ENCODE peak calls at places on chromosomes 12 and 14, in nine cellular contexts. V is stimulated activated naive CD4-positive, alpha-beta T cell; G is omental fat pad; C is neural crest cell; Q is GM04504; O is AG04450; L is NCI-H187; K is astrocyte of the cerebellum; Z is stimulated activated CD4-positive, alpha-beta T cell treated with anti-CD3 and anti-CD28 coated beads, TNF-alpha, amount 100 ng/mL, for 48 hours. H is an unnamed sample.

GRCh38 chr12:57368349-57369095 is 62.3 kb downstream of the R3HDM2 start:
- DNase-seq in V (no peak), C (no peak), K (no peak), Q (no peak), G (no peak), O (no peak), L (no peak), Z (no peak), H (no peak)

GRCh38 chr12:54588110-54588831 is at the start of gene PPP1R1A:
- DNase-seq in Z (no peak), K (no peak), G (no peak), C (no peak), O (no peak), Q (no peak), V (no peak), L (no peak), H (peak)

GRCh38 chr14:20413785-20414117 is 450 bp upstream of the TEP1 start:
- DNase-seq in Z (no peak), K (no peak), L (peak), Q (no peak), V (peak), O (no peak), C (no peak), G (no peak), H (no peak)

GRCh38 chr12:52310622-52311281 is 10.4 kb downstream of the KRT83 start:
- DNase-seq in O (no peak), V (no peak), L (no peak), C (no peak), K (no peak), Q (no peak), Z (no peak), G (no peak), H (no peak)

GRCh38 chr14:71488703-71489141 is 443.5 kb upstream of the RGS6 start:
- DNase-seq in K (peak), O (peak), C (no peak), V (no peak), G (no peak), Q (no peak), L (no peak), Z (no peak), H (no peak)

GRCh38 chr12:21502164-21502496 is 541 bp downstream of the GOLT1B start:
- DNase-seq in K (no peak), L (no peak), V (peak), Z (peak), G (peak), O (no peak), Q (peak), C (no peak), H (no peak)

GRCh38 chr14:26963696-26964095 is 365.9 kb upstream of the NOVA1 start:
- DNase-seq in K (no peak), L (no peak), G (no peak), C (no peak), V (no peak), O (no peak), Z (no peak), Q (no peak), H (peak)

GRCh38 chr12:4899361-4899760 is 10.3 kb upstream of the KCNA1 start:
- DNase-seq in Z (no peak), Q (no peak), L (no peak), G (no peak), O (no peak), K (no peak), V (no peak), C (no peak), H (no peak)

GRCh38 chr12:23084236-23084995 is 459.4 kb downstream of the ETNK1 start:
- DNase-seq in C (no peak), Q (peak), L (no peak), K (peak), V (no peak), G (no peak), Z (no peak), O (peak), H (no peak)

GRCh38 chr12:67354966-67355365 is 85.8 kb downstream of the CAND1 start:
- DNase-seq in K (no peak), Q (no peak), C (no peak), Z (no peak), L (no peak), V (no peak), G (no peak), O (no peak), H (no peak)

GRCh38 chr14:74302160-74302628 is 540 bp downstream of the ABCD4 start:
- DNase-seq in Q (peak), O (no peak), L (peak), C (no peak), G (no peak), K (peak), V (peak), Z (no peak), H (peak)

GRCh38 chr12:49515266-49515665 is 23.6 kb upstream of the KCNH3 start:
- DNase-seq in C (no peak), O (peak), Q (peak), V (no peak), L (no peak), Z (no peak), G (no peak), K (peak), H (no peak)

H was measured in T47D.